ENCODE peak calls at places on chromosomes 6 and 20, in five cellular contexts. A is kidney glomerular epithelial cell, G is right atrium auricular region, S is NCI-H2081, E is cerebellar nuclear complex. V is an unnamed sample.

GRCh38 chr20:4893709-4894108 is 107.6 kb downstream of the SLC23A2 start:
- DNase-seq in A (no peak), G (no peak), S (no peak), E (no peak), V (no peak)

GRCh38 chr6:24188571-24188970 is 62.6 kb downstream of the NRSN1 start:
- DNase-seq in A (no peak), G (no peak), S (peak), E (no peak), V (no peak)

GRCh38 chr6:112117554-112117953 is 30.2 kb downstream of the FAM229B start:
- DNase-seq in A (peak), G (no peak), S (no peak), E (no peak), V (no peak)

GRCh38 chr20:11453430-11453829 is 464.3 kb upstream of the BTBD3 start:
- DNase-seq in A (peak), G (no peak), S (no peak), E (no peak), V (no peak)

GRCh38 chr20:40776702-40777457 is 87.8 kb upstream of the MAFB start:
- DNase-seq in A (no peak), G (no peak), S (no peak), E (no peak), V (no peak)

GRCh38 chr6:91127752-91128151 is 540.9 kb upstream of the MAP3K7 start:
- DNase-seq in A (no peak), G (no peak), S (no peak), E (no peak), V (no peak)

GRCh38 chr20:53513489-53514298 is 79.9 kb downstream of the ZNF217 start:
- DNase-seq in A (no peak), G (no peak), S (peak), E (no peak), V (no peak)

GRCh38 chr6:19713984-19714383 is 123.2 kb upstream of the ID4 start:
- DNase-seq in A (no peak), G (no peak), S (no peak), E (no peak), V (no peak)

GRCh38 chr6:146913842-146914562 is 290.2 kb upstream of the STXBP5 start:
- DNase-seq in A (peak), G (peak), S (no peak), E (no peak), V (peak)

GRCh38 chr6:21259660-21260059 is 333.9 kb upstream of the SOX4 start:
- DNase-seq in A (no peak), G (no peak), S (no peak), E (no peak), V (no peak)

GRCh38 chr6:112163295-112164257 is 76.2 kb downstream of the FAM229B start:
- DNase-seq in A (peak), G (no peak), S (peak), E (no peak), V (peak)

GRCh38 chr20:50304883-50305635 is 114.4 kb downstream of the CEBPB start:
- DNase-seq in A (no peak), G (peak), S (no peak), E (no peak), V (no peak)

GRCh38 chr6:29653452-29654038 is 3.3 kb upstream of the MOG start:
- DNase-seq in A (peak), G (no peak), S (peak), E (peak), V (peak)

GRCh38 chr20:44955270-44955669 is 4.9 kb downstream of the TOMM34 start:
- DNase-seq in A (no peak), G (no peak), S (no peak), E (no peak), V (no peak)

GRCh38 chr6:107714104-107714503 is 110.0 kb downstream of the SCML4 start:
- DNase-seq in A (no peak), G (no peak), S (no peak), E (no peak), V (no peak)